ENCODE peak calls at places on chromosome 2, in nine cellular contexts. X, G, D, R, K, T, F, H and Q are unnamed samples.

GRCh38 chr2:37449686-37450392 is 105.4 kb downstream of the QPCT start:
- DNase-seq in G (no peak), D (no peak), K (no peak), H (no peak), F (no peak), X (no peak), R (no peak), T (no peak), Q (no peak)

GRCh38 chr2:230899786-230900185 is 25.3 kb downstream of the GPR55 start:
- DNase-seq in X (no peak), D (no peak), H (peak), F (peak), R (no peak), G (no peak), K (no peak), T (no peak), Q (no peak)

GRCh38 chr2:36376319-36376765 is 20.8 kb downstream of the CRIM1 start:
- DNase-seq in D (no peak), H (no peak), F (no peak), R (peak), X (no peak), K (no peak), T (peak), G (peak), Q (no peak)

GRCh38 chr2:88090446-88091283 is 23.0 kb downstream of the SMYD1 start:
- DNase-seq in H (no peak), T (no peak), G (no peak), X (no peak), D (no peak), K (no peak), R (no peak), F (peak), Q (no peak)

GRCh38 chr2:160076239-160076638 is 13.8 kb upstream of the PLA2R1 start:
- DNase-seq in H (no peak), K (no peak), X (no peak), F (no peak), R (no peak), G (no peak), D (no peak), T (no peak), Q (no peak)

GRCh38 chr2:61210332-61210981 is 48.5 kb downstream of the C2orf74 start:
- DNase-seq in T (no peak), H (no peak), D (peak), K (no peak), X (peak), F (no peak), R (no peak), G (no peak), Q (no peak)

GRCh38 chr2:218607436-218608115 is at the start of gene PLCD4:
- DNase-seq in K (peak), F (no peak), R (no peak), G (peak), D (peak), X (peak), T (peak), H (no peak), Q (no peak)

GRCh38 chr2:69056071-69056470 is 43.1 kb downstream of the ANTXR1 start:
- DNase-seq in H (no peak), X (no peak), K (no peak), T (no peak), G (no peak), F (no peak), D (no peak), R (no peak), Q (no peak)

GRCh38 chr2:159053186-159054031 is 85.0 kb downstream of the TANC1 start:
- DNase-seq in T (no peak), G (no peak), H (no peak), R (no peak), F (no peak), D (no peak), K (no peak), X (peak), Q (no peak)

GRCh38 chr2:152623076-152623740 is 94.1 kb downstream of the PRPF40A start:
- DNase-seq in F (no peak), T (no peak), H (no peak), D (no peak), K (no peak), R (no peak), X (no peak), G (no peak), Q (no peak)

GRCh38 chr2:149747456-149747855 is 159.9 kb upstream of the MMADHC start:
- DNase-seq in D (no peak), X (no peak), H (no peak), F (no peak), G (no peak), K (no peak), R (no peak), T (no peak), Q (no peak)

GRCh38 chr2:200161458-200161857 is 145.0 kb upstream of the SPATS2L start:
- DNase-seq in G (no peak), H (no peak), D (no peak), R (no peak), X (no peak), K (no peak), T (no peak), F (no peak), Q (no peak)

GRCh38 chr2:103788346-103788745 is 1026.5 kb downstream of the TMEM182 start:
- DNase-seq in T (no peak), R (no peak), G (no peak), X (no peak), F (peak), H (no peak), D (no peak), K (no peak), Q (no peak)

GRCh38 chr2:180322781-180323180 is 315.7 kb upstream of the CWC22 start:
- DNase-seq in H (no peak), G (no peak), T (no peak), F (no peak), X (peak), K (no peak), R (no peak), D (peak), Q (no peak)

GRCh38 chr2:239807568-239807967 is 217.6 kb downstream of the NDUFA10 start:
- DNase-seq in K (no peak), H (no peak), X (no peak), R (no peak), D (no peak), T (no peak), G (no peak), F (no peak), Q (no peak)

GRCh38 chr2:195330513-195330956 is 326.5 kb upstream of the SLC39A10 start:
- DNase-seq in F (no peak), D (no peak), R (no peak), G (no peak), H (no peak), T (no peak), X (no peak), K (no peak), Q (no peak)

GRCh38 chr2:1676913-1677832 is 67.1 kb downstream of the PXDN start:
- DNase-seq in G (no peak), H (no peak), T (no peak), K (no peak), X (no peak), R (no peak), F (no peak), D (no peak), Q (no peak)

GRCh38 chr2:26845021-26845420 is 2.9 kb upstream of the DPYSL5 start:
- DNase-seq in D (no peak), R (no peak), F (no peak), K (no peak), X (no peak), H (no peak), T (no peak), G (no peak), Q (no peak)

GRCh38 chr2:53568463-53568862 is 199.1 kb upstream of the CHAC2 start:
- DNase-seq in X (peak), D (peak), T (no peak), G (no peak), H (no peak), F (no peak), K (no peak), R (no peak), Q (no peak)